ENCODE peak calls at places on chromosomes 5 and 9, in six cellular contexts. I, Y, H, W, R and P are unnamed samples.

GRCh38 chr5:94830520-94830919 is 212.1 kb downstream of the SLF1 start:
- DNase-seq in W (no peak), R (no peak), H (peak; percentile 10), I (peak; percentile 11), Y (peak; percentile 8), P (no peak)

GRCh38 chr9:87713278-87713989 is 12.5 kb upstream of the CTSL start:
- DNase-seq in R (no peak), Y (peak; percentile 76), I (no peak), W (peak; percentile 62), H (peak; percentile 89), P (no peak)

GRCh38 chr5:86461169-86461956 is 156.4 kb upstream of the COX7C start:
- DNase-seq in H (no peak), R (no peak), W (peak; percentile 27), I (no peak), Y (no peak), P (no peak)

GRCh38 chr5:106454651-106455415 is 1215.9 kb downstream of the EFNA5 start:
- DNase-seq in H (peak; percentile 3), R (peak; percentile 29), W (peak; percentile 5), I (peak; percentile 2), Y (peak; percentile 59), P (peak; percentile 73)

GRCh38 chr5:1396029-1396816 is 49.0 kb downstream of the SLC6A3 start:
- DNase-seq in H (no peak), Y (no peak), W (no peak), R (no peak), I (no peak), P (no peak)

GRCh38 chr5:24862117-24862516 is 217.3 kb upstream of the CDH10 start:
- DNase-seq in H (no peak), W (no peak), R (no peak), I (no peak), Y (no peak), P (no peak)

GRCh38 chr9:108056805-108057386 is 567.3 kb upstream of the KLF4 start:
- DNase-seq in H (no peak), I (no peak), R (no peak), Y (no peak), W (no peak), P (no peak)

GRCh38 chr5:43401827-43402226 is 10.4 kb downstream of the CCL28 start:
- DNase-seq in W (peak; percentile 72), R (no peak), Y (peak; percentile 19), H (peak; percentile 61), I (peak; percentile 51), P (peak; percentile 58)

GRCh38 chr5:174145821-174146220 is 100.3 kb downstream of the NSG2 start:
- DNase-seq in R (no peak), I (peak; percentile 87), W (no peak), Y (no peak), H (peak; percentile 24), P (peak; percentile 32)

GRCh38 chr9:112858625-112859147 is 32.0 kb downstream of the SLC46A2 start:
- DNase-seq in W (no peak), I (no peak), Y (no peak), R (no peak), H (no peak), P (no peak)

GRCh38 chr9:12730198-12730597 is 37.0 kb downstream of the TYRP1 start:
- DNase-seq in Y (no peak), I (peak; percentile 5), H (no peak), R (no peak), W (no peak), P (peak; percentile 66)

GRCh38 chr9:23841304-23841703 is 15.3 kb upstream of the ELAVL2 start:
- DNase-seq in W (no peak), H (no peak), R (no peak), I (no peak), Y (no peak), P (no peak)
- TF ChIP-seq JUND in W (no peak), H (no peak), R (no peak), I (no peak), Y (no peak), P (no peak)

DNA sequence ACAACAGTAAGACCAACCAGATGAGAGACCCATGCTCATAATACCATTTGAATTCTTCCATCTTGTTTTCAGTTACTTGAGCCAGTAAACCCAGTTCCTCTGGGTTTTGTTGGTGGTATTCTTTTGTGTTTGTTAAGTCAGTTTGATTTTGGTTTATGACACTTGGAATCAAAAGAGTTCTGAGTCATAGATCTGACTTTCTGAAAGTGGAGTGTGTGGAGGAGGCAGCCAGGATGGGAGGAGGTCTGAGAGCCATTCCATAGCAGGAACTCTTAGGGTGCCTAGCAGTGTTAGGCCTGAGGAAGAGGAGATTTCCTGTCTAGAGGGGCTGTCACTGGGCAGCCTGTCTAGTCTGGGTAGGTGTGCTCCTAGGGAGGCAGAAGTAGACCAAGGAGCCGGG is 24.6 kb upstream of the PANK3 start:
- DNase-seq in W (no peak), H (no peak), Y (no peak), R (no peak), I (no peak), P (no peak)
- TF ChIP-seq JUND in W (no peak), H (no peak), Y (no peak), R (no peak), I (no peak), P (no peak)

GRCh38 chr9:33466565-33467495 is 6.9 kb downstream of the NOL6 start:
- DNase-seq in W (peak; percentile 19), R (no peak), I (peak; percentile 86), H (peak; percentile 56), Y (no peak), P (peak; percentile 69)
- TF ChIP-seq JUND in W (no peak), R (no peak), I (no peak), H (no peak), Y (no peak), P (no peak)

DNA sequence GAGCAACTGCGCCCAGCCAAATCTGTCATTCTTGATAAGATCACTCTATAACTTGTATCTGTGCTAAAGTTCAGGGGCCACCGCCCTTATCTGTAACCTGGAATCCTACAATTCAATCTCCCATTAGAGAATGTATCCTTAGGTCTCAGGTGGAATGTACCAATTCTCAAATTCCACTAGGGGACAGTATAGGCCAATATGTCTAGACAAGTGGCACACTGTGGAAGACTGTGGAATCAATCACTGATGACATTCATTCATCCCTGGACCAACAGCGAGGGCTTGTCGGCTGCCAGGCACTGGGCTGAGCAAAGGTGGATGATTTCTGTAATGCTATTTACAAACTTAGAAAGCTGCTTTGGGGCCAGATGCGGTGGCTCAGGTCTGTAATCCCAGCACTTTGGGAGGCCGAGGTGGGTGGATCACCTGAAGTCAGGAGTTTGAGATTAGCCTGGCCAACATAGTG is 28.7 kb upstream of the MEGF9 start:
- DNase-seq in H (peak; percentile 71), R (no peak), I (peak; percentile 71), Y (peak; percentile 29), W (peak; percentile 70), P (peak; percentile 67)
- TF ChIP-seq JUND in H (no peak), R (no peak), I (no peak), Y (no peak), W (no peak), P (no peak)

GRCh38 chr9:136182850-136183422 is 22.0 kb downstream of the LHX3 start:
- DNase-seq in R (no peak), W (no peak), H (no peak), Y (no peak), I (no peak), P (no peak)
- TF ChIP-seq JUND in R (no peak), W (no peak), H (no peak), Y (no peak), I (no peak), P (no peak)

GRCh38 chr5:179880066-179880650 is 21.5 kb upstream of the MRNIP start:
- DNase-seq in Y (no peak), I (no peak), R (no peak), H (no peak), W (no peak), P (no peak)

GRCh38 chr5:179882338-179882737 is 23.7 kb upstream of the MRNIP start:
- DNase-seq in I (no peak), R (no peak), Y (no peak), H (no peak), W (no peak), P (no peak)

GRCh38 chr5:179879003-179879689 is 20.5 kb upstream of the MRNIP start:
- DNase-seq in R (no peak), H (no peak), W (no peak), I (no peak), Y (no peak), P (no peak)

GRCh38 chr5:179879690-179880010 is 21.0 kb upstream of the MRNIP start:
- DNase-seq in I (peak; percentile 22), W (no peak), Y (no peak), R (no peak), H (no peak), P (no peak)

GRCh38 chr5:179880848-179881590 is 22.4 kb upstream of the MRNIP start:
- DNase-seq in I (no peak), H (no peak), R (no peak), W (no peak), Y (no peak), P (no peak)
- TF ChIP-seq JUND in I (no peak), H (no peak), R (no peak), W (no peak), Y (no peak), P (no peak)

GRCh38 chr5:95959051-95959963 is 2.3 kb downstream of the ELL2 start:
- DNase-seq in R (no peak), W (peak; percentile 73), I (no peak), H (peak; percentile 43), Y (no peak), P (no peak)
- TF ChIP-seq JUND in R (no peak), W (no peak), I (no peak), H (no peak), Y (no peak), P (no peak)

GRCh38 chr5:125346316-125346715 is 599.9 kb upstream of the ZNF608 start:
- DNase-seq in H (no peak), Y (no peak), W (no peak), R (no peak), I (no peak), P (no peak)

GRCh38 chr5:125348221-125348692 is 601.8 kb upstream of the ZNF608 start:
- DNase-seq in H (no peak), Y (no peak), I (no peak), R (peak; percentile 25), W (no peak), P (no peak)

GRCh38 chr5:125348936-125349335 is 602.5 kb upstream of the ZNF608 start:
- DNase-seq in I (no peak), R (no peak), Y (no peak), H (no peak), W (no peak), P (no peak)

GRCh38 chr5:125349432-125349831 is 603.0 kb upstream of the ZNF608 start:
- DNase-seq in Y (no peak), R (no peak), W (no peak), I (no peak), H (no peak), P (no peak)
- TF ChIP-seq JUND in Y (no peak), R (no peak), W (no peak), I (no peak), H (no peak), P (no peak)